ENCODE peak calls at places on chromosomes 7 and 10, in nine cellular contexts. C is MCF 10A, P is A549, R is upper lobe of right lung, M is cardiac muscle cell, G is GM10248, J is progenitor cell of endocrine pancreas, Y is nephron progenitor cell, B is OCI-LY7. Q is an unnamed sample.

GRCh38 chr10:62724465-62724864 is 80.1 kb upstream of the ADO start:
- DNase-seq in C (no peak), P (no peak), R (peak), M (no peak), G (no peak), J (no peak), Y (peak), B (peak), Q (no peak)

GRCh38 chr10:93915603-93916002 is 21.8 kb downstream of the SLC35G1 start:
- DNase-seq in C (no peak), P (no peak), R (no peak), M (no peak), G (no peak), J (no peak), Y (no peak), B (no peak), Q (no peak)

GRCh38 chr7:74606909-74607255 is 50.6 kb upstream of the GTF2I start:
- DNase-seq in C (no peak), P (no peak), R (no peak), M (no peak), G (no peak), J (no peak), Y (no peak), B (no peak), Q (no peak)

GRCh38 chr7:6375346-6376101 is 72.2 kb downstream of the DAGLB start:
- DNase-seq in C (peak), P (no peak), R (no peak), M (no peak), G (no peak), J (no peak), Y (no peak), B (peak), Q (peak)

GRCh38 chr10:22931948-22932347 is 4.1 kb downstream of the ARMC3 start:
- DNase-seq in C (peak), P (no peak), R (no peak), M (no peak), G (no peak), J (no peak), Y (no peak), B (no peak), Q (no peak)

GRCh38 chr10:77357611-77358010 is 280.0 kb downstream of the KCNMA1 start:
- DNase-seq in C (peak), P (peak), R (no peak), M (no peak), G (no peak), J (no peak), Y (no peak), B (no peak), Q (no peak)

GRCh38 chr7:74407958-74408357 is 45.7 kb upstream of the GTF2IRD1 start:
- DNase-seq in C (no peak), P (no peak), R (no peak), M (no peak), G (no peak), J (no peak), Y (no peak), B (no peak), Q (no peak)

GRCh38 chr7:137996386-137996851 is 5.5 kb downstream of the CREB3L2 start:
- DNase-seq in C (no peak), P (no peak), R (no peak), M (no peak), G (no peak), J (no peak), Y (no peak), B (no peak), Q (no peak)

GRCh38 chr7:121003986-121004685 is 15.6 kb downstream of the CPED1 start:
- DNase-seq in C (no peak), P (no peak), R (no peak), M (no peak), G (no peak), J (no peak), Y (no peak), B (no peak), Q (no peak)

GRCh38 chr10:43785252-43785651 is 136.6 kb upstream of the ZNF32 start:
- DNase-seq in C (peak), P (peak), R (no peak), M (no peak), G (no peak), J (no peak), Y (no peak), B (peak), Q (no peak)

GRCh38 chr7:151311294-151311864 is 30.2 kb upstream of the NUB1 start:
- DNase-seq in C (peak), P (peak), R (no peak), M (no peak), G (no peak), J (no peak), Y (no peak), B (peak), Q (no peak)

GRCh38 chr10:29610876-29611647 is 23.7 kb downstream of the SVIL start:
- DNase-seq in C (no peak), P (no peak), R (no peak), M (no peak), G (no peak), J (no peak), Y (no peak), B (no peak), Q (no peak)

GRCh38 chr10:116211682-116212081 is 61.3 kb downstream of the GFRA1 start:
- DNase-seq in C (peak), P (no peak), R (no peak), M (no peak), G (no peak), J (no peak), Y (no peak), B (no peak), Q (no peak)

GRCh38 chr10:124626759-124627380 is 117.3 kb downstream of the FAM53B start:
- DNase-seq in C (peak), P (no peak), R (no peak), M (no peak), G (no peak), J (no peak), Y (no peak), B (no peak), Q (no peak)

GRCh38 chr10:119320981-119321380 is 113.6 kb downstream of the GRK5 start:
- DNase-seq in C (no peak), P (no peak), R (no peak), M (no peak), G (no peak), J (no peak), Y (no peak), B (no peak), Q (no peak)

GRCh38 chr10:15824498-15824897 is 35.8 kb downstream of the MINDY3 start:
- DNase-seq in C (peak), P (peak), R (no peak), M (no peak), G (no peak), J (no peak), Y (no peak), B (peak), Q (no peak)

GRCh38 chr10:33306756-33307519 is 27.5 kb downstream of the NRP1 start:
- DNase-seq in C (peak), P (peak), R (no peak), M (no peak), G (no peak), J (no peak), Y (no peak), B (no peak), Q (no peak)

GRCh38 chr7:46814516-46815250 is 767.2 kb downstream of the TNS3 start:
- DNase-seq in C (no peak), P (no peak), R (no peak), M (no peak), G (no peak), J (no peak), Y (no peak), B (no peak), Q (no peak)

GRCh38 chr10:130222381-130222780 is 86.2 kb downstream of the GLRX3 start:
- DNase-seq in C (no peak), P (no peak), R (peak), M (no peak), G (no peak), J (no peak), Y (no peak), B (no peak), Q (no peak)

GRCh38 chr10:117741524-117741923 is 199.0 kb downstream of the EMX2 start:
- DNase-seq in C (no peak), P (no peak), R (no peak), M (no peak), G (no peak), J (no peak), Y (no peak), B (no peak), Q (no peak)

GRCh38 chr10:79358811-79359210 is 11.5 kb downstream of the PPIF start:
- DNase-seq in C (no peak), P (no peak), R (no peak), M (no peak), G (peak), J (no peak), Y (no peak), B (no peak), Q (no peak)

GRCh38 chr7:212754-213153 is 20.4 kb downstream of the FAM20C start:
- DNase-seq in C (no peak), P (no peak), R (no peak), M (no peak), G (no peak), J (no peak), Y (no peak), B (no peak), Q (no peak)

GRCh38 chr7:50182734-50183133 is 89.7 kb upstream of the ZPBP start:
- DNase-seq in C (no peak), P (no peak), R (peak), M (no peak), G (no peak), J (no peak), Y (no peak), B (no peak), Q (no peak)

GRCh38 chr7:110557136-110557535 is 533.8 kb upstream of the LRRN3 start:
- DNase-seq in C (no peak), P (no peak), R (no peak), M (no peak), G (no peak), J (no peak), Y (no peak), B (no peak), Q (no peak)

GRCh38 chr7:148958061-148958460 is 70.2 kb downstream of the PDIA4 start:
- DNase-seq in C (no peak), P (no peak), R (no peak), M (no peak), G (no peak), J (no peak), Y (no peak), B (no peak), Q (no peak)

GRCh38 chr7:116576350-116577319 is 51.8 kb downstream of the CAV1 start:
- DNase-seq in C (peak), P (peak), R (no peak), M (no peak), G (no peak), J (no peak), Y (no peak), B (no peak), Q (no peak)

GRCh38 chr7:1448958-1449357 is 10.3 kb downstream of the MICALL2 start:
- DNase-seq in C (no peak), P (no peak), R (no peak), M (no peak), G (no peak), J (no peak), Y (no peak), B (no peak), Q (no peak)
- TF ChIP-seq CTCF in C (no peak), P (no peak), R (no peak), M (no peak), G (no peak), J (no peak), Y (no peak), B (peak), Q (no peak)

GRCh38 chr10:71762324-71762723 is 11.0 kb downstream of the VSIR start:
- DNase-seq in C (no peak), P (no peak), R (no peak), M (no peak), G (no peak), J (no peak), Y (no peak), B (no peak), Q (no peak)

GRCh38 chr10:71761105-71761511 is 12.2 kb downstream of the VSIR start:
- DNase-seq in C (no peak), P (no peak), R (no peak), M (no peak), G (no peak), J (no peak), Y (no peak), B (no peak), Q (no peak)

GRCh38 chr10:71765176-71765906 is 8.0 kb downstream of the VSIR start:
- DNase-seq in C (peak), P (peak), R (no peak), M (no peak), G (no peak), J (no peak), Y (no peak), B (no peak), Q (no peak)

GRCh38 chr10:71763352-71764127 is 9.8 kb downstream of the VSIR start:
- DNase-seq in C (no peak), P (no peak), R (no peak), M (no peak), G (no peak), J (no peak), Y (no peak), B (no peak), Q (no peak)

DNA sequence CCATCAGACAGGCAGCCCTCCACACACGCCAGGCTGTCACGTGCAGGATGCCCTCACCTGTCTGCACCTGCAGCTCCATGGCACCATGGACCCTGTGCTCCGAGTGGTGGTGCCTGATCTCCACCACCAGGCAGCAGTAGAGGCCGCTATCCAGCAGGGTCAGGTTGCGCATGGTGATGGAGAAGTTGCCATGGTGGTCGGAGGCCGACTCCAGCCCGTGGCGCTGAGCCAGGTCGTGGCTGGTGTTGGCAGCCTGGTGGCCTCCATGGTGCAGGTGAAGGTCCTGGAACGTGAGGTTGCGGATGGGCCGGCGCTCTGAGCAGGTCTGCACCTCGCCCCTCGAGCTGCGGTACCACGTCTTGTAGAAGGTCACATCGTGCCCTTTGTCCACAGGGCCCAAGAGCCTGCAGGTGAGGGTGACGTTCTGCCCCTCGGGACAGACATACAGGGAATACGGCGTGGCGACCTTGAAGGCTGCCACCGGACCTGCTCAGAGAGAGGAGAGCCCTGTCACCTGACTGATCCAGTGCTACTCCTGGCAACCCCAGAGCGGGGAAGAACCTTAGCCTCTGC is 11.7 kb downstream of the VSIR start:
- DNase-seq in C (no peak), P (no peak), R (no peak), M (no peak), G (no peak), J (no peak), Y (no peak), B (no peak), Q (no peak)
- TF ChIP-seq CTCF in C (no peak), P (no peak), R (no peak), M (no peak), G (peak), J (peak), Y (no peak), B (peak), Q (no peak)

DNA sequence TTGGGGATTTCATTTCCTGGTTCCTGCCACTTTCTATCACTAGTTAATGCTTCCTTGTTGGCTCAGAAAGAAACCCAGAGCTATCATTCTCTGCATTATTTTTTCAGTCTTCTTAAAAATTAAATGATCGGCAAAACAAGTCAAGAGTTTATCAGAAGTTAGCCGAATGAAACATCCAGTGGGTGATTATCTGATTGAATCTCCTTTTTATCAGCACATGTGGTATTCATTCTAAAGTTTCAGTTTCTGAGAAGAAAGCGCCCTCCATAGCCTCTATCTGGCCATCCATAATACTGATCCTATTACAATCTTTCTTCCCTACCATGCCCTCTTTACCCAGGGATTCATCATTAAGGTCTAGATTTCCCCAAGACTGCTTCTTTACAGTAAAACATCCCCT is 71.8 kb downstream of the OSBPL3 start:
- DNase-seq in C (no peak), P (no peak), R (no peak), M (no peak), G (no peak), J (no peak), Y (no peak), B (no peak), Q (no peak)
- TF ChIP-seq CTCF in C (no peak), P (no peak), R (no peak), M (no peak), G (no peak), J (no peak), Y (no peak), B (no peak), Q (no peak)

GRCh38 chr10:99365311-99365710 is 36.2 kb downstream of the CNNM1 start:
- DNase-seq in C (no peak), P (no peak), R (no peak), M (no peak), G (no peak), J (no peak), Y (no peak), B (no peak), Q (no peak)

GRCh38 chr10:99358101-99358500 is 28.9 kb downstream of the CNNM1 start:
- DNase-seq in C (no peak), P (no peak), R (no peak), M (no peak), G (no peak), J (no peak), Y (no peak), B (no peak), Q (no peak)

GRCh38 chr10:99357691-99358090 is 28.5 kb downstream of the CNNM1 start:
- DNase-seq in C (no peak), P (no peak), R (no peak), M (no peak), G (no peak), J (no peak), Y (no peak), B (no peak), Q (no peak)

GRCh38 chr10:99364125-99364524 is 35.0 kb downstream of the CNNM1 start:
- DNase-seq in C (no peak), P (no peak), R (no peak), M (no peak), G (no peak), J (no peak), Y (no peak), B (no peak), Q (no peak)

DNA sequence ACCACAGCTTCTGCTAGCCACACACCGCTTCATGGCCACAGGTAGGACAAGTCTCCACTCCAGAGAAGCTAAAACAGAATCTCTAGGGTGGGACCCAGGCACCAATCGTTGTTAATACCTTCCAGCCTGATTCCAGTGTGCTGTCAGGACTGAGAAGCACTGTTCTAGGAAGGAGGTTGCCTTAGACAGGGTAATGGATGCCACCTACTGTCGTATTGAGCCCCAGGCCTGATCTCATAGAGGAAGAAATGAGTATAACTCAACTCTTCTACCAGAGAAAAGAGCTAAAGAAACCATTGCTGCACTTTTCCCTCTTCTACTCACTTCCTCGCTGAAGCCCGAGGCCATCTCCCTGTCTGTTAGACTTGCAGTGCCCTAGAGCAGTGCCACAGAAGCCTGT is 31.8 kb downstream of the CNNM1 start:
- DNase-seq in C (no peak), P (peak), R (no peak), M (no peak), G (no peak), J (no peak), Y (no peak), B (no peak), Q (no peak)
- TF ChIP-seq CTCF in C (no peak), P (peak), R (no peak), M (no peak), G (no peak), J (no peak), Y (no peak), B (no peak), Q (no peak)

GRCh38 chr7:132708501-132708900 is 132.2 kb upstream of the PLXNA4 start:
- DNase-seq in C (no peak), P (no peak), R (no peak), M (no peak), G (no peak), J (no peak), Y (no peak), B (no peak), Q (no peak)
- TF ChIP-seq CTCF in C (no peak), P (no peak), R (no peak), M (no peak), G (no peak), J (no peak), Y (no peak), B (no peak), Q (no peak)

GRCh38 chr10:2938869-2939268 is 128.5 kb upstream of the PFKP start:
- DNase-seq in C (no peak), P (peak), R (no peak), M (no peak), G (no peak), J (no peak), Y (no peak), B (no peak), Q (no peak)
- TF ChIP-seq CTCF in C (no peak), P (peak), R (peak), M (peak), G (no peak), J (no peak), Y (no peak), B (peak), Q (no peak)

GRCh38 chr7:141071260-141071854 is 2.5 kb upstream of the TMEM178B start:
- DNase-seq in C (peak), P (peak), R (no peak), M (peak), G (peak), J (peak), Y (peak), B (peak), Q (no peak)
- TF ChIP-seq CTCF in C (peak), P (peak), R (peak), M (peak), G (peak), J (peak), Y (no peak), B (peak), Q (no peak)

DNA sequence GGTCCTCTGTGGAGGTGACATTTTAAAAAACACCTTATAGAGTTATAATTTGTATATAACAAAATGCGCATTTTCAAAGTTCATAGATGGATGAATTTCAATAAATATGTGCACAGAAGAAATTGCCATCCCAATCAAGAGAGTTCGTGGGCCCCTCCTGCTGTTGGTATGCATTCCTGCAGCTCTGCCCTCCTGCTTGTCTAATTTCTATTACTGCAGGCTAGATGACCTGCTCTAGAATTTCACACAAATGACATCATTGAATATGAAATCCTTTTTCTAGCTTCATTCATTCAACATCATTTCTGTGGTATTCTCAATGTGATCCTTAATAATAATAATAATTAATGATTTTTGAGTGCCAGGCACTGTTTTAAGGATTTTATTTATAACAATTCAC is 348.2 kb downstream of the SDK1 start:
- DNase-seq in C (peak), P (peak), R (no peak), M (no peak), G (no peak), J (no peak), Y (no peak), B (no peak), Q (no peak)
- TF ChIP-seq CTCF in C (peak), P (no peak), R (no peak), M (no peak), G (no peak), J (no peak), Y (no peak), B (no peak), Q (no peak)

GRCh38 chr7:24982917-24983316 is 2.9 kb upstream of the OSBPL3 start:
- DNase-seq in C (no peak), P (peak), R (no peak), M (peak), G (no peak), J (no peak), Y (no peak), B (no peak), Q (no peak)
- TF ChIP-seq CTCF in C (peak), P (peak), R (no peak), M (peak), G (no peak), J (peak), Y (peak), B (peak), Q (no peak)